ENCODE peak calls at places on chromosome 10, in six cellular contexts. W, K, H, J, F and S are unnamed samples.

GRCh38 chr10:74249865-74250264 is 98.8 kb downstream of the ADK start:
- DNase-seq in J (peak; percentile 65), W (no peak), K (no peak), H (no peak), F (no peak), S (no peak)

GRCh38 chr10:130018253-130018652 is 54.2 kb upstream of the EBF3 start:
- DNase-seq in K (peak; percentile 75), W (peak; percentile 75), H (no peak), J (peak; percentile 22), F (peak; percentile 76), S (peak; percentile 6)

GRCh38 chr10:88932539-88933256 is 19.9 kb downstream of the ACTA2 start:
- DNase-seq in J (peak; percentile 87), K (peak; percentile 76), F (no peak), W (peak; percentile 64), H (no peak), S (no peak)

GRCh38 chr10:125720002-125720382 is 483 bp downstream of the EDRF1 start:
- DNase-seq in F (no peak), H (no peak), J (peak; percentile 5), W (no peak), K (no peak), S (no peak)

GRCh38 chr10:70765794-70766594 is 19.2 kb downstream of the TBATA start:
- DNase-seq in H (no peak), J (no peak), F (no peak), W (no peak), K (no peak), S (no peak)

GRCh38 chr10:60473557-60473956 is 83.9 kb upstream of the ANK3 start:
- DNase-seq in K (no peak), F (no peak), W (peak; percentile 37), J (peak; percentile 39), H (no peak), S (no peak)

GRCh38 chr10:69958232-69958902 is 94.3 kb upstream of the MACROH2A2 start:
- DNase-seq in F (peak; percentile 82), H (no peak), W (peak; percentile 34), J (peak; percentile 69), K (peak; percentile 84), S (no peak)

GRCh38 chr10:117541909-117542705 is 439 bp upstream of the EMX2 start:
- DNase-seq in W (peak; percentile 92), F (peak; percentile 97), J (peak; percentile 50), K (peak; percentile 94), H (no peak), S (no peak)

GRCh38 chr10:21431799-21432198 is 93.7 kb downstream of the SKIDA1 start:
- DNase-seq in W (no peak), F (no peak), H (no peak), K (no peak), J (no peak), S (no peak)

GRCh38 chr10:113716109-113717010 is 35.1 kb upstream of the PLEKHS1 start:
- DNase-seq in H (no peak), F (no peak), J (no peak), K (no peak), W (no peak), S (no peak)

GRCh38 chr10:91607661-91608442 is 25.0 kb downstream of the PPP1R3C start:
- DNase-seq in K (no peak), W (no peak), J (peak; percentile 16), F (no peak), H (no peak), S (no peak)

GRCh38 chr10:129967579-129968019 is 3.5 kb upstream of the EBF3 start:
- DNase-seq in W (no peak), J (no peak), F (no peak), K (no peak), H (no peak), S (no peak)

GRCh38 chr10:96377816-96378294 is 19.1 kb upstream of the OPALIN start:
- DNase-seq in J (no peak), W (peak; percentile 39), H (no peak), F (peak; percentile 46), K (peak; percentile 51), S (no peak)

GRCh38 chr10:132523561-132524442 is 13.8 kb upstream of the INPP5A start:
- DNase-seq in K (no peak), J (no peak), W (no peak), F (peak; percentile 36), H (no peak), S (no peak)

GRCh38 chr10:88803641-88804040 is 1.1 kb downstream of the LIPM start:
- DNase-seq in F (no peak), W (no peak), H (no peak), J (no peak), K (no peak), S (no peak)

GRCh38 chr10:90969947-90970673 is 49.2 kb upstream of the ANKRD1 start:
- DNase-seq in W (no peak), H (no peak), J (peak; percentile 78), K (peak; percentile 68), F (no peak), S (no peak)

GRCh38 chr10:75390178-75390577 is 11.4 kb downstream of the ZNF503 start:
- DNase-seq in J (no peak), F (no peak), W (no peak), H (no peak), K (no peak), S (no peak)

GRCh38 chr10:96973809-96974208 is 141.7 kb downstream of the LCOR start:
- DNase-seq in J (no peak), H (no peak), F (no peak), K (no peak), W (no peak), S (no peak)

GRCh38 chr10:46006219-46006618 is 24.2 kb downstream of the NCOA4 start:
- DNase-seq in H (no peak), K (peak; percentile 60), W (peak; percentile 17), J (peak; percentile 67), F (no peak), S (no peak)